ENCODE peak calls at places on chromosome 11, in six cellular contexts. F is PC-9, W is HCT116, G is astrocyte, H is K562, Y is MM.1S. C is an unnamed sample.

GRCh38 chr11:42974510-42974909 is 337.3 kb upstream of the API5 start:
- DNase-seq in F (no peak), W (no peak), G (no peak), H (no peak), Y (no peak), C (no peak)

GRCh38 chr11:129699711-129700304 is 115.8 kb upstream of the TMEM45B start:
- DNase-seq in F (peak; percentile 87), W (no peak), G (no peak), H (no peak), Y (no peak), C (no peak)

GRCh38 chr11:57513446-57513795 is 2.1 kb downstream of the SLC43A1 start:
- DNase-seq in F (no peak), W (no peak), G (no peak), H (no peak), Y (no peak), C (no peak)

GRCh38 chr11:23509023-23509422 is 648.7 kb upstream of the CCDC179 start:
- DNase-seq in F (no peak), W (no peak), G (peak; percentile 90), H (no peak), Y (no peak), C (no peak)

GRCh38 chr11:1233351-1234053 is 10.6 kb downstream of the MUC5B start:
- DNase-seq in F (no peak), W (no peak), G (no peak), H (no peak), Y (no peak), C (no peak)

GRCh38 chr11:68973219-68973618 is 7.6 kb downstream of the MRGPRD start:
- DNase-seq in F (no peak), W (no peak), G (no peak), H (no peak), Y (no peak), C (no peak)

GRCh38 chr11:64007160-64007628 is 21.0 kb downstream of the OTUB1 start:
- DNase-seq in F (no peak), W (no peak), G (no peak), H (no peak), Y (no peak), C (no peak)

GRCh38 chr11:47705722-47706121 is 9.4 kb downstream of the AGBL2 start:
- DNase-seq in F (no peak), W (no peak), G (no peak), H (no peak), Y (no peak), C (no peak)

GRCh38 chr11:92830382-92831148 is 138.9 kb upstream of the MTNR1B start:
- DNase-seq in F (no peak), W (no peak), G (no peak), H (no peak), Y (peak; percentile 89), C (peak; percentile 58)

GRCh38 chr11:117807482-117808272 is 10.7 kb upstream of the DSCAML1 start:
- DNase-seq in F (no peak), W (peak; percentile 38), G (no peak), H (peak; percentile 82), Y (peak; percentile 57), C (peak; percentile 78)

GRCh38 chr11:59263225-59263894 is 50.6 kb upstream of the MPEG1 start:
- DNase-seq in F (no peak), W (peak; percentile 7), G (no peak), H (no peak), Y (no peak), C (no peak)

GRCh38 chr11:37544491-37544890 is 946.5 kb upstream of the RAG2 start:
- DNase-seq in F (no peak), W (no peak), G (no peak), H (no peak), Y (no peak), C (no peak)

GRCh38 chr11:47408598-47409439 is 429 bp downstream of the SLC39A13 start:
- DNase-seq in F (peak; percentile 86), W (no peak), G (peak; percentile 78), H (no peak), Y (no peak), C (no peak)

GRCh38 chr11:33694346-33695050 is 6.1 kb downstream of the C11orf91 start:
- DNase-seq in F (peak; percentile 35), W (no peak), G (no peak), H (no peak), Y (no peak), C (no peak)

GRCh38 chr11:127412722-127413121 is 412.2 kb upstream of the KIRREL3 start:
- DNase-seq in F (no peak), W (no peak), G (no peak), H (no peak), Y (no peak), C (no peak)

GRCh38 chr11:8925711-8926110 is 7.0 kb downstream of the C11orf16 start:
- DNase-seq in F (no peak), W (no peak), G (no peak), H (no peak), Y (no peak), C (no peak)

GRCh38 chr11:122183933-122184332 is 67.9 kb upstream of the BLID start:
- DNase-seq in F (no peak), W (no peak), G (no peak), H (no peak), Y (no peak), C (no peak)

GRCh38 chr11:69867076-69868002 is 48.1 kb upstream of the FGF3 start:
- DNase-seq in F (peak; percentile 98), W (no peak), G (peak; percentile 76), H (no peak), Y (no peak), C (no peak)

GRCh38 chr11:1844221-1845094 is 5.7 kb downstream of the TNNI2 start:
- DNase-seq in F (no peak), W (no peak), G (no peak), H (peak; percentile 87), Y (no peak), C (no peak)

GRCh38 chr11:74634537-74634936 is 42.2 kb downstream of the POLD3 start:
- DNase-seq in F (peak; percentile 56), W (peak; percentile 71), G (peak; percentile 50), H (peak; percentile 32), Y (no peak), C (no peak)

GRCh38 chr11:126352934-126353801 is 2.3 kb upstream of the ST3GAL4 start:
- DNase-seq in F (peak; percentile 82), W (no peak), G (peak; percentile 65), H (peak; percentile 57), Y (peak; percentile 42), C (peak; percentile 29)

GRCh38 chr11:14541180-14541579 is 21.0 kb upstream of the PSMA1 start:
- DNase-seq in F (no peak), W (no peak), G (no peak), H (no peak), Y (no peak), C (no peak)

GRCh38 chr11:47998733-47999359 is 18.5 kb downstream of the PTPRJ start:
- DNase-seq in F (no peak), W (no peak), G (peak; percentile 41), H (no peak), Y (no peak), C (no peak)

GRCh38 chr11:124113890-124114289 is 1.4 kb upstream of the VWA5A start:
- DNase-seq in F (no peak), W (no peak), G (no peak), H (no peak), Y (no peak), C (no peak)

GRCh38 chr11:72947229-72947628 is 133.0 kb downstream of the ATG16L2 start:
- DNase-seq in F (no peak), W (no peak), G (peak; percentile 6), H (no peak), Y (no peak), C (no peak)

GRCh38 chr11:108525161-108525560 is 27.0 kb upstream of the POGLUT3 start:
- DNase-seq in F (no peak), W (no peak), G (no peak), H (no peak), Y (no peak), C (no peak)

GRCh38 chr11:57546869-57547518 is 9.6 kb downstream of the SMTNL1 start:
- DNase-seq in F (no peak), W (no peak), G (no peak), H (peak; percentile 49), Y (peak; percentile 29), C (no peak)

GRCh38 chr11:29734287-29734686 is 282.5 kb downstream of the KCNA4 start:
- DNase-seq in F (no peak), W (no peak), G (no peak), H (no peak), Y (no peak), C (no peak)
- H3K9me3 ChIP-seq in F (no peaks in the 10 kb centered on the region), W (no peaks in the 10 kb centered on the region), G (no peaks in the 10 kb centered on the region), H (no peaks in the 10 kb centered on the region), Y (no peaks in the 10 kb centered on the region), C (no peaks in the 10 kb centered on the region)

GRCh38 chr11:61919841-61920631 is 2.7 kb upstream of the RAB3IL1 start:
- DNase-seq in F (no peak), W (no peak), G (no peak), H (peak; percentile 93), Y (no peak), C (no peak)

GRCh38 chr11:61919113-61919840 is 1.9 kb upstream of the RAB3IL1 start:
- DNase-seq in F (no peak), W (no peak), G (no peak), H (peak; percentile 16), Y (no peak), C (no peak)

GRCh38 chr11:61918251-61919112 is 1.1 kb upstream of the RAB3IL1 start:
- DNase-seq in F (no peak), W (no peak), G (no peak), H (peak; percentile 9), Y (no peak), C (no peak)

GRCh38 chr11:61917043-61917356 is 366 bp downstream of the RAB3IL1 start:
- DNase-seq in F (no peak), W (no peak), G (no peak), H (no peak), Y (no peak), C (no peak)

GRCh38 chr11:61917357-61918109 is at the start of gene RAB3IL1:
- DNase-seq in F (no peak), W (no peak), G (no peak), H (peak; percentile 91), Y (no peak), C (no peak)
- TF ChIP-seq EZH2 in F (no peak), W (no peak), G (no peak), H (no peak), Y (no peak), C (no peak)

DNA sequence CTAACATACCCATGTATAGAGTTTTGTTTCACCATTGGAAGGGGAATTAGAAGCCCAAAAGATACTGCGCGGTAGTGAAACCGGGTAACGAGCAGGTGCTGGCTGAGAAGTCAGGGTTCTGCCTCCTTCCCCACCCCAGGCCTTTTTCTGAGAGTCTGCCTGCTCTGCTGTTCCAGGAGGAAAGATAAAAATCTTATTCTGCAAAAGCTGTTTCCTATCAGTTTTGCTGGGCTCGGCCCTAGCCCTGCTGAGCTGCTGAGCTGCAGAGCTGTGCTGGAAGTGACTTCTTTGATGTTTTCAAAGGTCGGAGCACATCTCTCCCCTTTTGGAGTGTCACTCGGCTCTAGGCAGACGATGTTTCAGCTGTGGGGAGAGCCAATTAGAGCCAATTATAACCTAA is 59.5 kb downstream of the SPATA19 start:
- DNase-seq in F (no peak), W (no peak), G (no peak), H (no peak), Y (no peak), C (no peak)
- TF ChIP-seq CTCF in F (no peak), W (no peak), G (no peak), H (no peak), Y (no peak), C (no peak)

DNA sequence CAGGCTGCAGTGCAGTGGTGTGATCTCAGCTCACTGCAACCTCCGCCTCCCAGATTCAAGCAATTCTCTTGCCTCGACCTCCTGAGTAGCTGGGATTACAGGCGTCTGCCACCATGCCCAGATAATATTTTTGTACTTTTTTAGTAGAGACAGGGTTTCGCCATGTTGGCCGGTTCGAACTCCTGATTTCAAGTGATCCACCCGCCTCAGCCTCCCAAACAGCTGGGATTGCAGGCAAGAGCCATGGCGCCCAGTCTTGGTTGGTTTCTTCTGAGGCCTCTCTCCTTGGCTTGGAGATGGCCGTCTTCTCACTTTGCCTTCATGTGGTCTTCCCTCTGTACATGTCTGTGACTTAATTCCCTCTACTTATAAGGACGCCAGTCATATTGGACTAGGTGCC is 254.6 kb downstream of the BUD13 start:
- DNase-seq in F (no peak), W (no peak), G (no peak), H (no peak), Y (no peak), C (no peak)
- H3K9me3 ChIP-seq in F (no peaks in the 10 kb centered on the region), W (no peaks in the 10 kb centered on the region), G (no peaks in the 10 kb centered on the region), H (no peaks in the 10 kb centered on the region), Y (no peaks in the 10 kb centered on the region), C (no peaks in the 10 kb centered on the region)